ENCODE peak calls at places on chromosomes 3 and 15, in seven cellular contexts. O is neuronal stem cell, G is mesenchymal stem cell, I is IMR-90, K is trophoblast cell, N is mesendoderm, J is H1. W is an unnamed sample.

GRCh38 chr3:198079771-198080520 is 119.9 kb downstream of the LMLN start:
- DNase-seq in G (peak), K (peak), O (no peak), N (peak), J (no peak), I (peak), W (peak)

GRCh38 chr3:43296565-43296964 is 10.2 kb downstream of the SNRK start:
- DNase-seq in I (peak), O (no peak), G (no peak), J (no peak), K (no peak), N (no peak), W (no peak)

GRCh38 chr3:169841171-169841570 is 28.5 kb upstream of the LRRC34 start:
- DNase-seq in O (no peak), J (no peak), K (no peak), G (no peak), I (no peak), N (no peak), W (no peak)

GRCh38 chr15:62782100-62782791 is 260.3 kb upstream of the TPM1 start:
- DNase-seq in K (peak), J (peak), G (peak), O (peak), I (peak), N (peak), W (peak)

GRCh38 chr3:99896482-99896881 is 78.8 kb downstream of the CMSS1 start:
- DNase-seq in K (no peak), I (no peak), G (no peak), O (no peak), N (no peak), J (no peak), W (no peak)

GRCh38 chr3:23106641-23107040 is 96.5 kb upstream of the UBE2E2 start:
- DNase-seq in O (peak), K (no peak), J (no peak), G (no peak), N (peak), I (no peak), W (no peak)

GRCh38 chr15:56732135-56732880 is 1.0 kb downstream of the ZNF280D start:
- DNase-seq in N (peak), O (peak), K (peak), J (no peak), G (peak), I (peak), W (no peak)

GRCh38 chr15:84669726-84670125 is 11.7 kb upstream of the NMB start:
- DNase-seq in J (peak), I (peak), N (no peak), K (no peak), O (no peak), G (no peak), W (no peak)

GRCh38 chr15:84981054-84981710 is 474 bp upstream of the PDE8A start:
- DNase-seq in K (peak), N (peak), J (peak), G (peak), I (peak), O (peak), W (peak)

GRCh38 chr15:80620931-80621330 is 74.2 kb upstream of the ABHD17C start:
- DNase-seq in J (peak), G (no peak), N (no peak), O (no peak), I (no peak), K (no peak), W (no peak)

GRCh38 chr15:95693917-95694316 is 636.6 kb upstream of the NR2F2 start:
- DNase-seq in N (no peak), J (no peak), I (peak), G (peak), K (no peak), O (no peak), W (no peak)

GRCh38 chr3:9349321-9350117 is 13.3 kb upstream of the THUMPD3 start:
- DNase-seq in N (no peak), K (peak), I (peak), G (peak), J (no peak), O (no peak), W (no peak)

GRCh38 chr3:69108813-69109212 is 13.6 kb downstream of the LMOD3 start:
- DNase-seq in N (no peak), K (peak), G (no peak), I (no peak), O (no peak), J (no peak), W (no peak)

GRCh38 chr3:117486709-117487394 is 777.3 kb downstream of the TUSC7 start:
- DNase-seq in J (no peak), O (no peak), N (no peak), G (no peak), K (no peak), I (no peak), W (no peak)

GRCh38 chr3:15313461-15313860 is 18.9 kb downstream of the SH3BP5 start:
- DNase-seq in N (no peak), G (no peak), I (no peak), J (no peak), K (no peak), O (no peak), W (no peak)

GRCh38 chr3:37984051-37984450 is 6.5 kb upstream of the VILL start:
- DNase-seq in I (no peak), K (no peak), O (no peak), J (no peak), N (no peak), G (no peak), W (no peak)
- H3K4me2 ChIP-seq in I (no peak), K (no peak), O (no peak), J (no peak), N (no peak), G (no peak), W (no peak)

GRCh38 chr15:53976844-53977392 is 1.3 kb upstream of the UNC13C start:
- DNase-seq in O (peak), G (no peak), N (peak), J (peak), K (peak), I (no peak), W (peak)

GRCh38 chr15:53979051-53979788 is 979 bp downstream of the UNC13C start:
- DNase-seq in K (no peak), I (no peak), N (no peak), G (no peak), J (no peak), O (no peak), W (no peak)

GRCh38 chr15:53978248-53978906 is at the start of gene UNC13C:
- DNase-seq in I (no peak), K (peak), G (no peak), J (peak), O (peak), N (peak), W (peak)

GRCh38 chr15:53974813-53975212 is 3.4 kb upstream of the UNC13C start:
- DNase-seq in N (peak), O (no peak), K (no peak), G (no peak), I (no peak), J (no peak), W (no peak)

GRCh38 chr15:53974121-53974520 is 4.1 kb upstream of the UNC13C start:
- DNase-seq in I (no peak), J (no peak), K (no peak), O (no peak), G (no peak), N (no peak), W (no peak)
- H3K23ac ChIP-seq in I (no peak), J (no peak), K (no peak), O (no peak), G (no peak), N (no peak), W (no peak)

GRCh38 chr3:127218457-127218922 is 25.6 kb downstream of the PRR23E start:
- DNase-seq in I (no peak), O (no peak), G (no peak), J (no peak), K (no peak), N (no peak), W (no peak)
- H3K4me2 ChIP-seq in I (no peak), O (no peak), G (no peak), J (no peak), K (no peak), N (no peak), W (no peak)

GRCh38 chr3:128195802-128196201 is 42.5 kb downstream of the EEFSEC start:
- DNase-seq in N (no peak), I (no peak), J (no peak), O (no peak), K (no peak), G (no peak), W (no peak)

GRCh38 chr3:128195369-128195768 is 42.1 kb downstream of the EEFSEC start:
- DNase-seq in K (no peak), J (no peak), O (no peak), I (no peak), N (peak), G (no peak), W (no peak)

GRCh38 chr3:128196645-128197044 is 43.4 kb downstream of the EEFSEC start:
- DNase-seq in I (no peak), J (no peak), G (no peak), N (peak), O (no peak), K (no peak), W (no peak)

GRCh38 chr3:128198313-128198712 is 45.0 kb downstream of the EEFSEC start:
- DNase-seq in O (no peak), I (no peak), N (peak), G (no peak), J (no peak), K (no peak), W (no peak)

GRCh38 chr3:128197855-128198254 is 44.6 kb downstream of the EEFSEC start:
- DNase-seq in I (no peak), O (no peak), G (no peak), J (no peak), N (no peak), K (no peak), W (no peak)
- H3K23ac ChIP-seq in I (no peak), O (no peak), G (no peak), J (no peak), N (no peak), K (no peak), W (no peak)

GRCh38 chr15:61530769-61531168 is 301.7 kb upstream of the RORA start:
- DNase-seq in G (no peak), K (no peak), O (no peak), N (peak), J (peak), I (no peak), W (peak)
- H3K4me2 ChIP-seq in G (no peak), K (no peak), O (no peak), N (no peak), J (no peak), I (no peak), W (no peak)

DNA sequence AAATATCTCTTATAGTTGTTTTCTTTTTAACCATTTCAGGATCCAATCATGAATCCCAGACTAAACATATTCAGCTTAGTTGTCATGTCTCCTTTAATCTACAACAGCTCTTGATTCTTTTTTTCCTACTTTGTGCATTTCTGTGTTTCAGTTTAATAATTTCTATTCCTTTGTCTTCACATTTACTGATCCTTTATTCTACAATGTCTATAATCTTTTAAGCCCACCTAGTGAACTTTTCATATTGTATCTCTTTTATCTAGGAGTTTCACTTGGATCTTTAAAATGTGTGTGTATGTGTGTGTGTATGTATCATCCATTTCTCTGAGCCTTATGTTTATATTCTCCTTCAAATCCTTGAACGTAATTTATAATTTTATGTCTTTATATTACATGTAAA is 70.1 kb downstream of the RNF13 start:
- DNase-seq in O (no peak), N (no peak), J (no peak), K (no peak), I (no peak), G (no peak), W (no peak)
- H3K23ac ChIP-seq in O (no peak), N (no peak), J (no peak), K (no peak), I (no peak), G (no peak), W (no peak)